ENCODE peak calls at places on chromosomes 3 and 15, in nine cellular contexts. G is astrocyte; H is ELR; K is stimulated activated CD8-positive, alpha-beta memory T cell treated with anti-CD3 and anti-CD28 coated beads, Interleukin-2, amount 100 ng/mL, for 1 hour; S is activated CD4-positive, alpha-beta T cell treated with anti-CD3 and anti-CD28 coated beads, Interleukin-2, amount 50 U/mL, for 1 hour; V is mucosa of descending colon; L is neuronal stem cell; Y is GM23338; W is dermis microvascular lymphatic vessel endothelial cell. D is an unnamed sample.

GRCh38 chr3:154095832-154096421 is 25.3 kb upstream of the ARHGEF26 start:
- DNase-seq in G (no peak), H (peak; percentile 54), K (no peak), S (no peak), V (no peak), L (no peak), Y (peak; percentile 16), W (no peak), D (no peak)

GRCh38 chr15:52772766-52773165 is 17.4 kb downstream of the ONECUT1 start:
- DNase-seq in G (no peak), H (no peak), K (no peak), S (no peak), V (no peak), L (no peak), Y (no peak), W (no peak), D (no peak)

GRCh38 chr3:147297756-147298155 is 108.6 kb downstream of the ZIC4 start:
- DNase-seq in G (no peak), H (no peak), K (no peak), S (no peak), V (no peak), L (no peak), Y (no peak), W (no peak), D (no peak)

GRCh38 chr3:126715432-126715831 is 11.4 kb downstream of the CHCHD6 start:
- DNase-seq in G (no peak), H (no peak), K (no peak), S (no peak), V (no peak), L (no peak), Y (no peak), W (no peak), D (no peak)

GRCh38 chr3:197242784-197243432 is 55.5 kb downstream of the DLG1 start:
- DNase-seq in G (no peak), H (no peak), K (no peak), S (no peak), V (no peak), L (no peak), Y (no peak), W (no peak), D (no peak)

GRCh38 chr15:38683382-38684242 is 119.0 kb upstream of the RASGRP1 start:
- DNase-seq in G (peak; percentile 16), H (peak; percentile 57), K (peak; percentile 43), S (peak; percentile 74), V (peak; percentile 51), L (peak; percentile 32), Y (peak; percentile 67), W (peak; percentile 37), D (no peak)

GRCh38 chr3:6250167-6250566 is 610.7 kb upstream of the GRM7 start:
- DNase-seq in G (no peak), H (no peak), K (no peak), S (no peak), V (no peak), L (no peak), Y (no peak), W (no peak), D (no peak)

GRCh38 chr3:67094167-67094566 is 96.1 kb downstream of the KBTBD8 start:
- DNase-seq in G (no peak), H (no peak), K (no peak), S (no peak), V (no peak), L (no peak), Y (no peak), W (no peak), D (no peak)

GRCh38 chr3:1183320-1184048 is 90.7 kb downstream of the CNTN6 start:
- DNase-seq in G (peak; percentile 92), H (no peak), K (no peak), S (no peak), V (no peak), L (no peak), Y (no peak), W (no peak), D (no peak)

GRCh38 chr3:13642597-13642996 is 93.7 kb downstream of the FBLN2 start:
- DNase-seq in G (no peak), H (peak; percentile 67), K (no peak), S (no peak), V (no peak), L (no peak), Y (no peak), W (no peak), D (no peak)

GRCh38 chr3:145197051-145197562 is 963.9 kb downstream of the PLOD2 start:
- DNase-seq in G (no peak), H (no peak), K (no peak), S (no peak), V (no peak), L (no peak), Y (no peak), W (no peak), D (no peak)

GRCh38 chr15:93043621-93044300 is 45.2 kb downstream of the RGMA start:
- DNase-seq in G (no peak), H (no peak), K (no peak), S (no peak), V (peak; percentile 11), L (no peak), Y (no peak), W (no peak), D (no peak)

GRCh38 chr15:58448331-58448730 is 16.5 kb downstream of the LIPC start:
- DNase-seq in G (no peak), H (no peak), K (no peak), S (no peak), V (peak; percentile 52), L (no peak), Y (no peak), W (no peak), D (no peak)

GRCh38 chr3:42425736-42426407 is 15.5 kb upstream of the LYZL4 start:
- DNase-seq in G (no peak), H (no peak), K (no peak), S (no peak), V (no peak), L (no peak), Y (peak; percentile 24), W (no peak), D (no peak)

GRCh38 chr3:32758375-32758753 is 59.4 kb upstream of the TRIM71 start:
- DNase-seq in G (peak; percentile 44), H (peak; percentile 23), K (no peak), S (no peak), V (no peak), L (no peak), Y (no peak), W (no peak), D (no peak)

GRCh38 chr3:127423856-127424765 is 136.3 kb upstream of the PRR20G start:
- DNase-seq in G (no peak), H (no peak), K (no peak), S (no peak), V (no peak), L (no peak), Y (no peak), W (no peak), D (no peak)

GRCh38 chr3:14852721-14853120 is 34.0 kb downstream of the FGD5 start:
- DNase-seq in G (no peak), H (no peak), K (no peak), S (no peak), V (no peak), L (no peak), Y (no peak), W (no peak), D (no peak)

GRCh38 chr15:29278436-29279099 is 8.9 kb upstream of the NSMCE3 start:
- DNase-seq in G (peak; percentile 91), H (peak; percentile 91), K (no peak), S (no peak), V (no peak), L (no peak), Y (no peak), W (no peak), D (no peak)

GRCh38 chr15:41230345-41230649 is 260 bp downstream of the EXD1 start:
- DNase-seq in G (peak; percentile 2), H (no peak), K (no peak), S (no peak), V (no peak), L (no peak), Y (no peak), W (no peak), D (no peak)

GRCh38 chr15:53872410-53872809 is 105.8 kb upstream of the UNC13C start:
- DNase-seq in G (no peak), H (no peak), K (no peak), S (no peak), V (no peak), L (no peak), Y (no peak), W (no peak), D (no peak)

GRCh38 chr3:38015984-38016383 is 13.5 kb downstream of the PLCD1 start:
- DNase-seq in G (no peak), H (no peak), K (no peak), S (no peak), V (peak; percentile 31), L (no peak), Y (no peak), W (no peak), D (no peak)

GRCh38 chr3:19967812-19968211 is 20.9 kb downstream of the RAB5A start:
- DNase-seq in G (no peak), H (no peak), K (no peak), S (no peak), V (no peak), L (no peak), Y (no peak), W (no peak), D (no peak)

GRCh38 chr15:100939786-100940185 is 20.6 kb downstream of the LRRK1 start:
- DNase-seq in G (no peak), H (no peak), K (no peak), S (no peak), V (no peak), L (no peak), Y (no peak), W (no peak), D (no peak)

GRCh38 chr3:10334461-10334860 is 13.5 kb upstream of the SEC13 start:
- DNase-seq in G (peak; percentile 64), H (peak; percentile 43), K (no peak), S (no peak), V (no peak), L (no peak), Y (peak; percentile 60), W (no peak), D (no peak)

GRCh38 chr15:63083541-63083940 is 38.1 kb upstream of the LACTB start:
- DNase-seq in G (no peak), H (no peak), K (no peak), S (no peak), V (no peak), L (no peak), Y (peak; percentile 27), W (no peak), D (no peak)